ENCODE peak calls at places on chromosome 20, in ten cellular contexts. J is nephron progenitor cell, Q is pancreas, Z is Calu3, V is fibroblast of villous mesenchyme, X is foreskin fibroblast, P is RWPE1, Y is CD14-positive monocyte, G is endothelial cell, D is lower lobe of right lung. O is an unnamed sample.

GRCh38 chr20:13302647-13303425 is 81.8 kb downstream of the ISM1 start:
- DNase-seq in Q (no peak), Y (no peak), P (peak), J (peak), V (peak), Z (peak), X (peak), D (no peak), G (peak), O (no peak)

GRCh38 chr20:58691773-58692578 is 624 bp upstream of the NPEPL1 start:
- DNase-seq in P (no peak), J (no peak), D (peak), Y (peak), X (peak), Z (no peak), Q (peak), V (peak), G (no peak), O (no peak)

GRCh38 chr20:38961530-38962043 is 557 bp upstream of the DHX35 start:
- DNase-seq in D (no peak), V (no peak), Y (no peak), G (no peak), X (no peak), J (no peak), Z (peak), P (peak), Q (no peak), O (no peak)

GRCh38 chr20:17648782-17649730 is 33.0 kb downstream of the RRBP1 start:
- DNase-seq in Y (no peak), Z (peak), Q (peak), V (no peak), X (no peak), G (peak), D (peak), J (no peak), P (peak), O (peak)

GRCh38 chr20:45545754-45546453 is 1.3 kb downstream of the EPPIN start:
- DNase-seq in V (peak), Z (no peak), X (peak), Q (no peak), J (no peak), G (no peak), Y (no peak), P (peak), D (no peak), O (no peak)

GRCh38 chr20:4135385-4136077 is 120.2 kb upstream of the RNF24 start:
- DNase-seq in Q (no peak), X (peak), V (peak), Z (peak), Y (no peak), P (peak), G (no peak), J (no peak), D (no peak), O (no peak)

GRCh38 chr20:61253640-61254511 is 1.8 kb downstream of the CDH4 start:
- DNase-seq in Q (no peak), Z (no peak), G (peak), X (no peak), Y (no peak), J (peak), P (peak), V (peak), D (no peak), O (no peak)

GRCh38 chr20:63837134-63837429 is 6.0 kb upstream of the ZBTB46 start:
- DNase-seq in Z (no peak), P (no peak), Q (no peak), G (no peak), V (no peak), X (no peak), D (no peak), J (no peak), Y (no peak), O (no peak)

GRCh38 chr20:48708630-48709029 is 119.2 kb downstream of the PREX1 start:
- DNase-seq in D (no peak), Q (peak), V (no peak), Z (no peak), X (no peak), P (no peak), G (no peak), J (no peak), Y (no peak), O (peak)

GRCh38 chr20:37911838-37912273 is 8.9 kb downstream of the VSTM2L start:
- DNase-seq in Y (no peak), G (no peak), P (no peak), J (no peak), Z (no peak), D (no peak), Q (no peak), X (peak), V (peak), O (no peak)

GRCh38 chr20:13898012-13898612 is 92.3 kb downstream of the SEL1L2 start:
- DNase-seq in J (no peak), Q (no peak), Y (no peak), Z (peak), V (no peak), P (peak), D (no peak), X (no peak), G (no peak), O (no peak)

GRCh38 chr20:57795347-57795697 is 85.5 kb upstream of the PMEPA1 start:
- DNase-seq in Y (no peak), Q (no peak), G (no peak), V (peak), X (no peak), D (no peak), J (no peak), Z (no peak), P (no peak), O (no peak)

GRCh38 chr20:2032168-2032567 is 38.3 kb upstream of the PDYN start:
- DNase-seq in Q (no peak), D (no peak), Z (no peak), X (peak), G (no peak), J (peak), Y (no peak), P (no peak), V (no peak), O (no peak)

GRCh38 chr20:7392551-7392950 is 547.7 kb downstream of the HAO1 start:
- DNase-seq in V (no peak), Z (no peak), Q (no peak), P (no peak), J (no peak), X (peak), Y (no peak), D (no peak), G (no peak), O (no peak)

GRCh38 chr20:33600414-33600813 is 61.7 kb upstream of the C20orf144 start:
- DNase-seq in G (no peak), Q (no peak), D (no peak), P (no peak), X (no peak), Z (no peak), V (no peak), J (no peak), Y (no peak), O (no peak)
- TF ChIP-seq CTCF in G (no peak), Q (no peak), D (no peak), P (no peak), X (no peak), Z (no peak), V (no peak), J (no peak), Y (no peak), O (no peak)

GRCh38 chr20:62377064-62377461 is 9.8 kb upstream of the RPS21 start:
- DNase-seq in D (no peak), V (no peak), Z (no peak), X (no peak), P (no peak), Q (no peak), Y (no peak), J (no peak), G (no peak), O (no peak)

GRCh38 chr20:62377615-62378085 is 9.3 kb upstream of the RPS21 start:
- DNase-seq in X (no peak), D (no peak), Z (no peak), J (no peak), V (no peak), P (no peak), Q (no peak), G (no peak), Y (no peak), O (no peak)

GRCh38 chr20:62378215-62378614 is 8.7 kb upstream of the RPS21 start:
- DNase-seq in P (peak), Y (no peak), D (no peak), X (no peak), Z (no peak), V (no peak), Q (no peak), G (no peak), J (no peak), O (no peak)

GRCh38 chr20:62374431-62375152 is 7.5 kb upstream of the LAMA5 start:
- DNase-seq in D (no peak), V (no peak), P (no peak), Z (no peak), X (no peak), Y (no peak), Q (no peak), G (no peak), J (no peak), O (no peak)

DNA sequence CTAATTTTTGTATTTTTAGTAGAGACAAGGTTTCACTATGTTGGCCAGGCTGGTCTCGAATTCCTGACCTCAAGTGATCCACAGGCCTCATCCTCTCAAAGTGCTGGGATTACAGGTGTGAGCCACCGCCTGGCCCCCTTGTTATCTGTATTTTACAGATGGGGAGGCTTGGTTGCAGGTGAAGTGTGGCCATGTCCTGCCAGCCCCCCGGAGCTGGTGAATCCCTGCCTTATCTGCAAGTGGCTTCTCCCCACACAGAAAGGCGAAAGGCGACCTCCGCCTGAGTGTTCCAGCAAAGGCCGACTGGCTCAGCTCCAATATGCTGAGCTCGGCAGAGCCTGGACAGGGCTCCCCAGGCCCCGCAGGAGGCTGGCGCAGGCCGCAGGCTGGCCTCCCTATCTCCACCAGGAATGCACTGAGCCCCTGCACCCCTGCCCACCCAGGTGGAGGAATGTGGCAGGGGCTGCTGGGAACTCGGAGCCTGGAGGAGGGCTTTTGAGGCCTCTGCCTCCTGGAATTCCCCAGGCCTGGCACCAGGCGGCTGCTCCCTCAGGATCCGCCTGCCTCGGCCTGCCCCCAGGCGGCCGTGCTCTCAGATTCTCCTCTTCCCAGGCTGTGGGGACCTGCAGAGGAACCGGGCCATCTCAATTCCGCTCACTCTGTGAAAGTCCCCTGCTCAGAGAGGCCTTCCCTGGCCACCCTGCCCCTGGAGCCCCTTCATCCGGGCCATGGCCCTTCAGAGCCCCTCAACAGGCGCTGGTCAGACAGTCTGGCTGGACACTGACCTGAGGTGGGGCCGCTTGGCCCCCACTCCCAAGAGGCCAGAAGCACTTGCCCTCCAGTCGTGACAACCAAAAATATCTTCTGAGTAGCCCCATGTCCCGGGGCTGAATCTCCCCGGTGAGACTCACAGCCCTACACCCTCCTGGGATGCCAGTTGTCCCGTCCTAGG is 9.3 kb upstream of the LAMA5 start:
- DNase-seq in X (peak), J (peak), D (no peak), V (peak), Y (no peak), P (no peak), Z (peak), G (peak), Q (no peak), O (no peak)
- TF ChIP-seq CTCF in X (no peak), J (peak), D (peak), V (peak), Y (no peak), P (peak), Z (peak), G (no peak), Q (no peak), O (peak)

DNA sequence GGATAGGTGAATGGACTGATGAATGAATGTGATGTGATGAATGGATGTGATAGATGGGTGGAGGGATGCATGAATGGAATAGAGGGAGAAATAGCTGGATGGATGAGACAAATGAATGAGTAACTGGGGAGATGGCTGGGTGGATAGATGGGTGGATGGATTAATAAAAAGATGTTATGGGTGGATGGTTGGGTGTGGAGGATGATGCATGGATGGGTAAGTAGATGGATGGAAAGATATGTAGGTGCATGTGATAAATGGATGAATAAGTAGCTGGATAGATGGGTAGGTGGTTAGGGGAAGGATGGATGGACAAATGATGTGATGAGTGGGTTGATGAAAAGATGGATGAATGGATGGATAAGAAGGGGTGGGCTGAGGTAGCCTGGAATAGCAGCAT is 4.7 kb downstream of the HNF4A start:
- DNase-seq in X (no peak), Q (no peak), Z (no peak), G (no peak), P (no peak), D (no peak), J (no peak), Y (no peak), V (no peak), O (no peak)
- TF ChIP-seq CTCF in X (no peak), Q (no peak), Z (no peak), G (no peak), P (no peak), D (no peak), J (no peak), Y (no peak), V (no peak), O (no peak)

GRCh38 chr20:51129201-51129671 is 106.3 kb upstream of the KCNG1 start:
- DNase-seq in P (no peak), Q (no peak), V (peak), D (no peak), Z (no peak), G (no peak), X (no peak), J (no peak), Y (no peak), O (no peak)
- TF ChIP-seq CTCF in P (no peak), Q (no peak), V (no peak), D (no peak), Z (no peak), G (no peak), X (no peak), J (no peak), Y (no peak), O (no peak)

DNA sequence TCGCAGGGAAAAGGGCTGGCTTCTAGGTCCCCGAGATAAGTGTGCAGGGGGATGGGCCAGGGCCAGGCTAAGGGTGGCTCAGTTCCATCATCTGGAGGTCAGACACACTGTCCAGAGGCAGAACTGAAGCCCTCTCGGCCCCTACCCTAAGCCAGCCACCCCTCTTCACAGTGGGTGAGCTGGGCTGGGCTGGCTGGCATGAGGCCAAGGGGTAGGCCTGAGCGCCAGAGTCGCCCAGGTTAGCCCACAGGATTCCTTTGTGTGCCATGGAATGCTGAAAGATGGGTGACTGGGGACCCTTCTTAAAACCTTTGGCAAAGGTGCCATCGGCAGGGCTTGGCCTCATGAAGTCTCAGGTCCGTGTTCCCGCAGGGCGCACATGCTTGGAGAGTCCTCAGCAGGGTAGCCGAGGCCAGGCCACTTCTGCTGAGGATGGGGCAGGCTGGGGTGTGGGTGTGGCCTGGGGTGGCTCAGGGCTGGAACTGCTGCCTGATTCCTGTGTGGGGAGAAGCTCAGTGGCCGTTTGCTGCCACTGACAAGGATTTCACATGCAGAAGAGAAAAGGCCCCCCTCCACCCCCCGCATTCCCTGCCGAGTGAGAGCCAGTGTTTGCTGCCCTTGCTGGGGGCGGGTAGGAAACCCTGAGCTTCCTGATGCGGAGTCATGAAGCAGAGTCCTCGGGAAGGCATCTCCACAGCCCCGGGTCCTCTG is 24.5 kb downstream of the SPATA2 start:
- DNase-seq in V (no peak), Q (peak), G (no peak), P (no peak), X (no peak), Y (peak), J (no peak), Z (no peak), D (peak), O (peak)
- TF ChIP-seq CTCF in V (no peak), Q (no peak), G (no peak), P (no peak), X (no peak), Y (no peak), J (no peak), Z (no peak), D (no peak), O (no peak)